ENCODE peak calls at places on chromosomes 3 and 15, in four cellular contexts. One of them, this sample, is unnamed.

GRCh38 chr15:67359431-67360082 is 105.0 kb downstream of the IQCH start:
- DNase-seq in left lung: no peak
- DNase-seq in psoas muscle: no peak
- DNase-seq in body of pancreas: peak
- DNase-seq in this sample: no peak

GRCh38 chr15:101482526-101483371 is 6.8 kb downstream of the PCSK6 start:
- DNase-seq in psoas muscle: peak
- DNase-seq in body of pancreas: no peak
- DNase-seq in left lung: no peak
- DNase-seq in this sample: peak

GRCh38 chr15:68151277-68151676 is 53.9 kb downstream of the CALML4 start:
- DNase-seq in body of pancreas: no peak
- DNase-seq in psoas muscle: no peak
- DNase-seq in left lung: no peak
- DNase-seq in this sample: no peak

GRCh38 chr3:32975891-32976290 is 24.4 kb downstream of the CCR4 start:
- DNase-seq in psoas muscle: no peak
- DNase-seq in body of pancreas: no peak
- DNase-seq in left lung: no peak
- DNase-seq in this sample: no peak

GRCh38 chr15:74173545-74174215 is at the start of gene ISLR:
- DNase-seq in body of pancreas: peak
- DNase-seq in left lung: peak
- DNase-seq in psoas muscle: no peak
- DNase-seq in this sample: no peak

GRCh38 chr3:12473503-12473902 is 10.8 kb upstream of the TSEN2 start:
- DNase-seq in left lung: no peak
- DNase-seq in body of pancreas: no peak
- DNase-seq in psoas muscle: no peak
- DNase-seq in this sample: no peak

GRCh38 chr3:37115451-37115850 is 58.9 kb downstream of the LRRFIP2 start:
- DNase-seq in psoas muscle: no peak
- DNase-seq in body of pancreas: no peak
- DNase-seq in left lung: no peak
- DNase-seq in this sample: peak

GRCh38 chr3:86990734-86991481 is at the start of gene VGLL3:
- DNase-seq in left lung: peak
- DNase-seq in psoas muscle: peak
- DNase-seq in body of pancreas: peak
- DNase-seq in this sample: peak

GRCh38 chr15:68578960-68579935 is at the start of gene CORO2B:
- DNase-seq in body of pancreas: no peak
- DNase-seq in left lung: no peak
- DNase-seq in psoas muscle: peak
- DNase-seq in this sample: peak

GRCh38 chr3:185677146-185677829 is 91.2 kb downstream of the SENP2 start:
- DNase-seq in left lung: no peak
- DNase-seq in body of pancreas: no peak
- DNase-seq in psoas muscle: no peak
- DNase-seq in this sample: peak

GRCh38 chr3:58048301-58048700 is 40.1 kb downstream of the FLNB start:
- DNase-seq in left lung: peak
- DNase-seq in body of pancreas: peak
- DNase-seq in psoas muscle: no peak
- DNase-seq in this sample: no peak

GRCh38 chr3:168047190-168047795 is 48.4 kb downstream of the GOLIM4 start:
- DNase-seq in psoas muscle: no peak
- DNase-seq in left lung: no peak
- DNase-seq in body of pancreas: no peak
- DNase-seq in this sample: peak

GRCh38 chr3:61765109-61765876 is 203.9 kb downstream of the PTPRG start:
- DNase-seq in psoas muscle: no peak
- DNase-seq in left lung: no peak
- DNase-seq in body of pancreas: no peak
- DNase-seq in this sample: no peak

GRCh38 chr3:13012228-13012691 is 61.0 kb downstream of the IQSEC1 start:
- DNase-seq in left lung: peak
- DNase-seq in body of pancreas: no peak
- DNase-seq in psoas muscle: peak
- DNase-seq in this sample: no peak

GRCh38 chr15:81314378-81314777 is 9.6 kb downstream of the STARD5 start:
- DNase-seq in psoas muscle: no peak
- DNase-seq in left lung: no peak
- DNase-seq in body of pancreas: no peak
- DNase-seq in this sample: no peak

GRCh38 chr3:14227866-14228265 is 49.2 kb downstream of the LSM3 start:
- DNase-seq in psoas muscle: no peak
- DNase-seq in body of pancreas: no peak
- DNase-seq in left lung: no peak
- DNase-seq in this sample: no peak

GRCh38 chr15:49492151-49492550 is 69.1 kb downstream of the FGF7 start:
- DNase-seq in psoas muscle: no peak
- DNase-seq in body of pancreas: no peak
- DNase-seq in left lung: no peak
- DNase-seq in this sample: no peak

GRCh38 chr3:165753560-165753959 is 83.7 kb downstream of the BCHE start:
- DNase-seq in psoas muscle: no peak
- DNase-seq in body of pancreas: no peak
- DNase-seq in left lung: no peak
- DNase-seq in this sample: peak

GRCh38 chr3:176848431-176849214 is 348.7 kb downstream of the TBL1XR1 start:
- DNase-seq in left lung: no peak
- DNase-seq in body of pancreas: no peak
- DNase-seq in psoas muscle: no peak
- DNase-seq in this sample: peak

GRCh38 chr15:40695469-40695910 is 516 bp downstream of the RAD51 start:
- DNase-seq in left lung: no peak
- DNase-seq in body of pancreas: no peak
- DNase-seq in psoas muscle: no peak
- DNase-seq in this sample: peak

GRCh38 chr3:162348912-162349311 is 852.3 kb downstream of the OTOL1 start:
- DNase-seq in body of pancreas: no peak
- DNase-seq in left lung: no peak
- DNase-seq in psoas muscle: no peak
- DNase-seq in this sample: no peak
- H3K27ac ChIP-seq in body of pancreas: no peak
- H3K27ac ChIP-seq in left lung: no peak
- H3K27ac ChIP-seq in psoas muscle: no peak
- H3K27ac ChIP-seq in this sample: no peak

GRCh38 chr3:186940965-186941364 is 10.6 kb downstream of the ST6GAL1 start:
- DNase-seq in psoas muscle: no peak
- DNase-seq in body of pancreas: no peak
- DNase-seq in left lung: peak
- DNase-seq in this sample: no peak

GRCh38 chr3:186942168-186942567 is 11.8 kb downstream of the ST6GAL1 start:
- DNase-seq in psoas muscle: no peak
- DNase-seq in body of pancreas: no peak
- DNase-seq in left lung: no peak
- DNase-seq in this sample: no peak

GRCh38 chr3:186938716-186939115 is 8.4 kb downstream of the ST6GAL1 start:
- DNase-seq in left lung: no peak
- DNase-seq in body of pancreas: no peak
- DNase-seq in psoas muscle: no peak
- DNase-seq in this sample: no peak

GRCh38 chr3:186937017-186937875 is 6.9 kb downstream of the ST6GAL1 start:
- DNase-seq in body of pancreas: no peak
- DNase-seq in left lung: no peak
- DNase-seq in psoas muscle: no peak
- DNase-seq in this sample: no peak

GRCh38 chr3:186939536-186939935 is 9.2 kb downstream of the ST6GAL1 start:
- DNase-seq in psoas muscle: no peak
- DNase-seq in body of pancreas: no peak
- DNase-seq in left lung: no peak
- DNase-seq in this sample: no peak
- TF ChIP-seq CTCF in psoas muscle: no peak
- TF ChIP-seq CTCF in body of pancreas: no peak
- TF ChIP-seq CTCF in left lung: no peak
- TF ChIP-seq CTCF in this sample: no peak

DNA sequence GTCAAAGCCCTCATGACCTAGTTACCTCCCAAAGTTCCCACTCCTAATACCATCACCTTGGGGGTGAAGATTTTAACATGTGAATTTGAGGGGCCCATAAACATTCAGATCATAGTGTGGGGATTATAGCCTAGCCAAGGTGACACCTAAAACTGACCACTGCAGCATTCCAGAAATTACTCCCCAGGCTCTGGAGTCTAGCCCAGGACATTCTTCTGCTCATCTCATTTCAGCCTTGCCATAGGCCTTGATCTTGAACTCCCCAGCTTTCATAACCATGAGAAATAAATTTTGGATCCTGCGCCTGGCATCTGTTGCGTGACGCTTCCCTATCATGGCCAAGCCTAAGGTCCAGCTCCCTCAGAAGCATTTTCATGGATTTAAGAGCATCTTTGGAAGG is 502.9 kb upstream of the THBS1 start:
- DNase-seq in body of pancreas: no peak
- DNase-seq in psoas muscle: no peak
- DNase-seq in left lung: no peak
- DNase-seq in this sample: no peak
- H3K27ac ChIP-seq in body of pancreas: no peak
- H3K27ac ChIP-seq in psoas muscle: no peak
- H3K27ac ChIP-seq in left lung: no peak
- H3K27ac ChIP-seq in this sample: no peak

DNA sequence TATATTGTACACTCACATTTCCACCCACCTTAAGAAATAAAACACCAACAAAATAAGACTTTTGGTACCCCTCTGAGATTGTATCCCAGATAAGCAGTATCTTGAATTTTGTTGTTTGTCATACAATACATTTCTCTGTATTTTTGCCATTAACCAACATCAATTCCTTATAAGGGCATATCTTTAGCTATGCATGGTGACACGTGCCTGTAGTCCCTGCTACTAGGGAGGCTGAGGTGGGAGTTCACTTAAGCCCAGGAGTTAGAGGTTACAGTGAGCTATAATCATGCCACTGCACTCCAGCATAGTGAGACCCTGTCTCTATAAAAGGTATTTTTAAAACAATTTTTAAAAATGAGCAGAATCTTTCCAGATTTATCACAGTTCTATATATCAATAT is 32.5 kb upstream of the STXBP5L start:
- DNase-seq in body of pancreas: no peak
- DNase-seq in left lung: no peak
- DNase-seq in psoas muscle: no peak
- DNase-seq in this sample: no peak
- TF ChIP-seq CTCF in body of pancreas: no peak
- TF ChIP-seq CTCF in left lung: no peak
- TF ChIP-seq CTCF in psoas muscle: no peak
- TF ChIP-seq CTCF in this sample: no peak

GRCh38 chr15:63244399-63244798 is 33.0 kb upstream of the APH1B start:
- DNase-seq in body of pancreas: no peak
- DNase-seq in psoas muscle: no peak
- DNase-seq in left lung: no peak
- DNase-seq in this sample: peak
- H3K27ac ChIP-seq in body of pancreas: peak
- H3K27ac ChIP-seq in psoas muscle: peak
- H3K27ac ChIP-seq in left lung: peak
- H3K27ac ChIP-seq in this sample: no peak

GRCh38 chr15:80109388-80109787 is 43.4 kb upstream of the FAH start:
- DNase-seq in left lung: no peak
- DNase-seq in psoas muscle: no peak
- DNase-seq in body of pancreas: no peak
- DNase-seq in this sample: no peak

GRCh38 chr15:80115021-80115420 is 37.8 kb upstream of the FAH start:
- DNase-seq in left lung: no peak
- DNase-seq in psoas muscle: no peak
- DNase-seq in body of pancreas: no peak
- DNase-seq in this sample: no peak

GRCh38 chr15:80107204-80107603 is 45.6 kb upstream of the FAH start:
- DNase-seq in left lung: no peak
- DNase-seq in psoas muscle: no peak
- DNase-seq in body of pancreas: no peak
- DNase-seq in this sample: no peak

GRCh38 chr15:80107774-80108173 is 45.0 kb upstream of the FAH start:
- DNase-seq in body of pancreas: no peak
- DNase-seq in left lung: no peak
- DNase-seq in psoas muscle: no peak
- DNase-seq in this sample: no peak

DNA sequence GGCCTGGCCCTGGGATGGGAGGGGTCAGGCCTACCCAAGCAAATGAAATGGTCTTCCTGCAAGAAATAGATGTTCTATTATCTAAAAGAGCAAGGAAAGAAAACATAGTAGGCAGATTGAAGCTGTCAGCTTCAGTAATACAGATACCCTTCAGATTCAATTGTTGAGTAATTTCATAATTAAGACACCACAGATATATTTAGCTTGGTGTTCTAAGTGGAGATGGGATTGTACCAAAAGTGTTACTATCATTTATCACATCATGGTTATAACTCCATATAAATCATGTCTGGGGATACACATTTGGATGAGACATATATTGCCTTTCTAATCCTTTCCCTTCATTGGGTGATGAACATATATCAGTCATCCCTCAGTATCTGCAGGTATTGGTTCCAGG is 41.9 kb upstream of the FAH start:
- DNase-seq in psoas muscle: no peak
- DNase-seq in body of pancreas: no peak
- DNase-seq in left lung: no peak
- DNase-seq in this sample: no peak
- TF ChIP-seq CTCF in psoas muscle: no peak
- TF ChIP-seq CTCF in body of pancreas: no peak
- TF ChIP-seq CTCF in left lung: no peak
- TF ChIP-seq CTCF in this sample: no peak